ENCODE peak calls at places on chromosomes 4 and X, in eight cellular contexts. K is mucosa of descending colon, J is stromal cell of bone marrow, Z is SW480, V is GM12891, P is A549, C is keratinocyte, Y is EH. X is an unnamed sample.
A peak's percentile ranks its signal among the peaks of the same experiment; 100 is the strongest.

GRCh38 chr4:177569443-177569842 is 127.2 kb upstream of the AGA start:
- DNase-seq in P (no peak), J (no peak), K (no peak), V (no peak), Z (no peak), C (no peak), Y (peak; percentile 69), X (no peak)

GRCh38 chr4:170256807-170257206 is 167.1 kb upstream of the AADAT start:
- DNase-seq in Y (no peak), Z (no peak), K (no peak), J (no peak), P (no peak), C (no peak), V (no peak), X (no peak)

GRCh38 chrX:26851981-26852380 is 611.2 kb downstream of the PPP4R3C start:
- DNase-seq in Z (peak; percentile 6), P (no peak), K (no peak), V (no peak), Y (no peak), J (peak; percentile 12), C (no peak), X (no peak)

GRCh38 chr4:123343400-123344060 is 53.1 kb upstream of the SPRY1 start:
- DNase-seq in Y (no peak), Z (no peak), K (no peak), C (no peak), V (no peak), J (no peak), P (no peak), X (no peak)

GRCh38 chrX:11239230-11239629 is 54.0 kb upstream of the AMELX start:
- DNase-seq in Y (peak; percentile 72), V (no peak), P (no peak), C (no peak), J (peak; percentile 44), Z (peak; percentile 18), K (no peak), X (peak; percentile 27)

GRCh38 chr4:76984788-76985211 is 35.2 kb downstream of the SEPTIN11 start:
- DNase-seq in Y (peak; percentile 100), Z (no peak), J (peak; percentile 98), C (no peak), K (no peak), V (no peak), P (no peak), X (peak; percentile 100)

GRCh38 chr4:56410247-56410646 is 23.0 kb upstream of the AASDH start:
- DNase-seq in K (no peak), C (peak; percentile 77), V (no peak), Y (peak; percentile 97), P (peak; percentile 79), J (peak; percentile 99), Z (peak; percentile 27), X (peak; percentile 96)

GRCh38 chr4:622071-622995 is 3.0 kb upstream of the PDE6B start:
- DNase-seq in Y (peak; percentile 9), Z (no peak), K (no peak), V (no peak), C (no peak), J (no peak), P (no peak), X (no peak)

GRCh38 chr4:6506616-6507140 is 34.3 kb upstream of the PPP2R2C start:
- DNase-seq in J (no peak), Z (no peak), V (no peak), Y (no peak), K (no peak), C (no peak), P (no peak), X (no peak)

GRCh38 chrX:51361251-51361650 is 28.6 kb downstream of the NUDT10 start:
- DNase-seq in K (no peak), P (no peak), Z (no peak), Y (no peak), J (no peak), V (no peak), C (no peak), X (no peak)

GRCh38 chr4:94581766-94582165 is 130.0 kb downstream of the PDLIM5 start:
- DNase-seq in Z (no peak), J (no peak), C (no peak), K (no peak), Y (no peak), P (no peak), V (no peak), X (no peak)

GRCh38 chr4:108031427-108032083 is 41.9 kb downstream of the HADH start:
- DNase-seq in Y (no peak), Z (no peak), V (no peak), C (no peak), P (no peak), J (no peak), K (no peak), X (no peak)

GRCh38 chr4:121484633-121485032 is 103.8 kb upstream of the QRFPR start:
- DNase-seq in Z (peak; percentile 21), V (peak; percentile 4), P (peak; percentile 38), Y (peak; percentile 73), C (peak; percentile 40), J (peak; percentile 38), K (no peak), X (peak; percentile 32)

GRCh38 chr4:108449139-108449538 is 171.2 kb upstream of the RPL34 start:
- DNase-seq in P (no peak), Z (no peak), Y (no peak), V (no peak), J (no peak), C (no peak), K (no peak), X (no peak)

GRCh38 chrX:27597506-27597905 is 7.4 kb downstream of the DCAF8L2 start:
- DNase-seq in Y (no peak), J (no peak), V (no peak), P (no peak), Z (no peak), C (no peak), K (no peak), X (no peak)

GRCh38 chrX:45850197-45850774 is 649.6 kb upstream of the DIPK2B start:
- DNase-seq in Y (no peak), Z (peak; percentile 55), C (no peak), P (peak; percentile 48), K (peak; percentile 21), V (no peak), J (no peak), X (no peak)

GRCh38 chrX:110244951-110245480 is 72.9 kb downstream of the AMMECR1 start:
- DNase-seq in C (no peak), J (no peak), Z (no peak), K (no peak), P (no peak), V (no peak), Y (no peak), X (no peak)

GRCh38 chrX:55598333-55598732 is 24.9 kb upstream of the FOXR2 start:
- DNase-seq in V (no peak), K (no peak), C (no peak), P (no peak), Y (no peak), Z (no peak), J (no peak), X (no peak)

GRCh38 chrX:129522184-129523059 is 868 bp downstream of the SMARCA1 start:
- DNase-seq in K (peak; percentile 40), P (peak; percentile 66), C (no peak), V (peak; percentile 8), Z (peak; percentile 69), J (peak; percentile 33), Y (peak; percentile 75), X (no peak)

GRCh38 chrX:149871940-149872339 is 9.0 kb upstream of the MAGEA8 start:
- DNase-seq in V (peak; percentile 19), Z (peak; percentile 27), J (no peak), K (peak; percentile 50), C (no peak), Y (peak; percentile 8), P (peak; percentile 9), X (no peak)

GRCh38 chr4:183602444-183603102 is 56.4 kb downstream of the RWDD4 start:
- DNase-seq in P (peak; percentile 14), J (no peak), Y (peak; percentile 32), K (no peak), V (no peak), Z (no peak), C (no peak), X (no peak)

GRCh38 chr4:183658362-183659028 is 490 bp downstream of the RWDD4 start:
- DNase-seq in P (peak; percentile 5), Y (peak; percentile 35), Z (peak; percentile 5), C (no peak), K (peak; percentile 58), V (peak; percentile 27), J (no peak), X (no peak)

GRCh38 chr4:103136671-103137445 is 37.2 kb upstream of the BDH2 start:
- DNase-seq in C (no peak), J (no peak), V (no peak), Y (no peak), K (no peak), P (no peak), Z (no peak), X (no peak)

GRCh38 chr4:77600521-77601451 is 4.8 kb upstream of the CXCL13 start:
- DNase-seq in C (no peak), Y (peak; percentile 40), J (no peak), Z (peak; percentile 47), K (no peak), P (peak; percentile 34), V (no peak), X (no peak)

GRCh38 chrX:49977319-49978090 is 55.1 kb downstream of the CLCN5 start:
- DNase-seq in V (no peak), Z (no peak), K (no peak), P (no peak), Y (no peak), C (no peak), J (no peak), X (no peak)

GRCh38 chr4:2482693-2483092 is 13.8 kb downstream of the RNF4 start:
- DNase-seq in P (no peak), Y (peak; percentile 65), Z (no peak), J (no peak), C (no peak), K (no peak), V (peak; percentile 50), X (no peak)

GRCh38 chr4:21205821-21206531 is 505.7 kb downstream of the PACRGL start:
- DNase-seq in K (no peak), Z (peak; percentile 72), J (no peak), Y (no peak), P (no peak), V (no peak), C (no peak), X (no peak)

GRCh38 chrX:112888916-112889315 is 48.3 kb upstream of the AMOT start:
- DNase-seq in C (no peak), Y (no peak), K (no peak), J (no peak), V (no peak), Z (no peak), P (no peak), X (no peak)

GRCh38 chr4:180617203-180617602 is 1626.0 kb upstream of the TENM3 start:
- DNase-seq in P (no peak), C (no peak), Y (no peak), Z (peak; percentile 83), J (no peak), K (no peak), V (no peak), X (no peak)

GRCh38 chr4:186032259-186032658 is 36.7 kb upstream of the TLR3 start:
- DNase-seq in V (no peak), K (no peak), P (peak; percentile 17), Z (no peak), J (no peak), C (no peak), Y (no peak), X (no peak)

GRCh38 chr4:61373901-61374611 is 173.9 kb downstream of the ADGRL3 start:
- DNase-seq in V (no peak), J (no peak), K (no peak), Z (no peak), P (no peak), C (no peak), Y (no peak), X (no peak)

GRCh38 chr4:78529569-78530209 is 21.9 kb upstream of the ANXA3 start:
- DNase-seq in V (no peak), C (no peak), Z (peak; percentile 69), P (no peak), Y (peak; percentile 61), J (no peak), K (no peak), X (no peak)

GRCh38 chr4:13704020-13704419 is 76.5 kb upstream of the BOD1L1 start:
- DNase-seq in V (no peak), Z (no peak), K (peak; percentile 21), J (no peak), P (no peak), Y (no peak), C (no peak), X (no peak)

GRCh38 chrX:107324493-107325310 is 118.3 kb downstream of the DNAAF6 start:
- DNase-seq in C (no peak), Y (peak; percentile 29), V (peak; percentile 11), P (peak; percentile 41), K (peak; percentile 34), Z (peak; percentile 14), J (no peak), X (no peak)

X was measured in AG09309.